ENCODE peak calls at places on chromosomes 3 and 15, in seven cellular contexts. One of them, this sample, is unnamed.

GRCh38 chr3:50156991-50157493 is 1.9 kb downstream of the SEMA3F start:
- DNase-seq in PC-3: no peak
- DNase-seq in CD4-positive, CD25-positive, alpha-beta regulatory T cell: no peak
- DNase-seq in psoas muscle: no peak
- DNase-seq in left ventricle myocardium inferior: no peak
- DNase-seq in IMR-90: peak; percentile 40
- DNase-seq in A549: peak; percentile 17
- DNase-seq in this sample: no peak

GRCh38 chr3:72887723-72888545 is at the start of gene GXYLT2:
- DNase-seq in PC-3: peak; percentile 58
- DNase-seq in CD4-positive, CD25-positive, alpha-beta regulatory T cell: peak; percentile 10
- DNase-seq in psoas muscle: peak; percentile 53
- DNase-seq in left ventricle myocardium inferior: peak; percentile 78
- DNase-seq in IMR-90: peak; percentile 71
- DNase-seq in A549: peak; percentile 58
- DNase-seq in this sample: peak; percentile 83

GRCh38 chr3:77513541-77513940 is 473.6 kb downstream of the ROBO2 start:
- DNase-seq in PC-3: no peak
- DNase-seq in CD4-positive, CD25-positive, alpha-beta regulatory T cell: no peak
- DNase-seq in psoas muscle: no peak
- DNase-seq in left ventricle myocardium inferior: no peak
- DNase-seq in IMR-90: no peak
- DNase-seq in A549: no peak
- DNase-seq in this sample: no peak

GRCh38 chr3:192130534-192131132 is 596.7 kb downstream of the FGF12 start:
- DNase-seq in PC-3: peak; percentile 66
- DNase-seq in CD4-positive, CD25-positive, alpha-beta regulatory T cell: no peak
- DNase-seq in psoas muscle: peak; percentile 16
- DNase-seq in left ventricle myocardium inferior: peak; percentile 21
- DNase-seq in IMR-90: peak; percentile 2
- DNase-seq in A549: peak; percentile 5
- DNase-seq in this sample: no peak

GRCh38 chr15:35448294-35448693 is 97.7 kb downstream of the DPH6 start:
- DNase-seq in PC-3: peak; percentile 68
- DNase-seq in CD4-positive, CD25-positive, alpha-beta regulatory T cell: no peak
- DNase-seq in psoas muscle: no peak
- DNase-seq in left ventricle myocardium inferior: no peak
- DNase-seq in IMR-90: peak; percentile 47
- DNase-seq in A549: no peak
- DNase-seq in this sample: no peak

GRCh38 chr3:195001261-195001660 is 269.7 kb downstream of the XXYLT1 start:
- DNase-seq in PC-3: no peak
- DNase-seq in CD4-positive, CD25-positive, alpha-beta regulatory T cell: no peak
- DNase-seq in psoas muscle: no peak
- DNase-seq in left ventricle myocardium inferior: no peak
- DNase-seq in IMR-90: no peak
- DNase-seq in A549: no peak
- DNase-seq in this sample: no peak

GRCh38 chr15:27353837-27354236 is 382.9 kb downstream of the GABRG3 start:
- DNase-seq in PC-3: peak; percentile 46
- DNase-seq in CD4-positive, CD25-positive, alpha-beta regulatory T cell: no peak
- DNase-seq in psoas muscle: no peak
- DNase-seq in left ventricle myocardium inferior: no peak
- DNase-seq in IMR-90: no peak
- DNase-seq in A549: no peak
- DNase-seq in this sample: no peak

GRCh38 chr15:57610130-57610529 is 18.4 kb downstream of the MYZAP start:
- DNase-seq in PC-3: peak; percentile 93
- DNase-seq in CD4-positive, CD25-positive, alpha-beta regulatory T cell: no peak
- DNase-seq in psoas muscle: peak; percentile 58
- DNase-seq in left ventricle myocardium inferior: peak; percentile 73
- DNase-seq in IMR-90: peak; percentile 50
- DNase-seq in A549: peak; percentile 70
- DNase-seq in this sample: no peak

GRCh38 chr3:123843668-123844067 is 40.5 kb downstream of the MYLK start:
- DNase-seq in PC-3: no peak
- DNase-seq in CD4-positive, CD25-positive, alpha-beta regulatory T cell: no peak
- DNase-seq in psoas muscle: no peak
- DNase-seq in left ventricle myocardium inferior: no peak
- DNase-seq in IMR-90: peak; percentile 72
- DNase-seq in A549: no peak
- DNase-seq in this sample: no peak

GRCh38 chr15:80605591-80606150 is 89.4 kb upstream of the ABHD17C start:
- DNase-seq in PC-3: no peak
- DNase-seq in CD4-positive, CD25-positive, alpha-beta regulatory T cell: no peak
- DNase-seq in psoas muscle: no peak
- DNase-seq in left ventricle myocardium inferior: no peak
- DNase-seq in IMR-90: no peak
- DNase-seq in A549: no peak
- DNase-seq in this sample: no peak

GRCh38 chr15:72342385-72342784 is 22.4 kb upstream of the CELF6 start:
- DNase-seq in PC-3: peak; percentile 70
- DNase-seq in CD4-positive, CD25-positive, alpha-beta regulatory T cell: peak; percentile 19
- DNase-seq in psoas muscle: no peak
- DNase-seq in left ventricle myocardium inferior: no peak
- DNase-seq in IMR-90: peak; percentile 27
- DNase-seq in A549: no peak
- DNase-seq in this sample: no peak

GRCh38 chr3:31079691-31080090 is 185.2 kb upstream of the GADL1 start:
- DNase-seq in PC-3: no peak
- DNase-seq in CD4-positive, CD25-positive, alpha-beta regulatory T cell: no peak
- DNase-seq in psoas muscle: no peak
- DNase-seq in left ventricle myocardium inferior: no peak
- DNase-seq in IMR-90: peak; percentile 43
- DNase-seq in A549: no peak
- DNase-seq in this sample: no peak

GRCh38 chr3:31903686-31904431 is 77.2 kb downstream of the OSBPL10 start:
- DNase-seq in PC-3: no peak
- DNase-seq in CD4-positive, CD25-positive, alpha-beta regulatory T cell: no peak
- DNase-seq in psoas muscle: no peak
- DNase-seq in left ventricle myocardium inferior: no peak
- DNase-seq in IMR-90: no peak
- DNase-seq in A549: no peak
- DNase-seq in this sample: no peak

GRCh38 chr15:36356978-36357582 is 222.3 kb upstream of the CDIN1 start:
- DNase-seq in PC-3: no peak
- DNase-seq in CD4-positive, CD25-positive, alpha-beta regulatory T cell: no peak
- DNase-seq in psoas muscle: no peak
- DNase-seq in left ventricle myocardium inferior: no peak
- DNase-seq in IMR-90: peak; percentile 82
- DNase-seq in A549: no peak
- DNase-seq in this sample: no peak

GRCh38 chr3:141152801-141153678 is 78.6 kb upstream of the PXYLP1 start:
- DNase-seq in PC-3: no peak
- DNase-seq in CD4-positive, CD25-positive, alpha-beta regulatory T cell: no peak
- DNase-seq in psoas muscle: no peak
- DNase-seq in left ventricle myocardium inferior: peak; percentile 61
- DNase-seq in IMR-90: no peak
- DNase-seq in A549: no peak
- DNase-seq in this sample: no peak

GRCh38 chr3:183249006-183249718 is 3.9 kb upstream of the B3GNT5 start:
- DNase-seq in PC-3: no peak
- DNase-seq in CD4-positive, CD25-positive, alpha-beta regulatory T cell: no peak
- DNase-seq in psoas muscle: no peak
- DNase-seq in left ventricle myocardium inferior: no peak
- DNase-seq in IMR-90: no peak
- DNase-seq in A549: no peak
- DNase-seq in this sample: no peak

GRCh38 chr15:101150723-101151040 is 101.2 kb downstream of the CHSY1 start:
- DNase-seq in PC-3: no peak
- DNase-seq in CD4-positive, CD25-positive, alpha-beta regulatory T cell: no peak
- DNase-seq in psoas muscle: no peak
- DNase-seq in left ventricle myocardium inferior: no peak
- DNase-seq in IMR-90: no peak
- DNase-seq in A549: no peak
- DNase-seq in this sample: no peak

GRCh38 chr15:101148166-101148880 is 103.5 kb downstream of the CHSY1 start:
- DNase-seq in PC-3: no peak
- DNase-seq in CD4-positive, CD25-positive, alpha-beta regulatory T cell: no peak
- DNase-seq in psoas muscle: no peak
- DNase-seq in left ventricle myocardium inferior: no peak
- DNase-seq in IMR-90: no peak
- DNase-seq in A549: no peak
- DNase-seq in this sample: no peak

GRCh38 chr15:101149864-101150722 is 101.8 kb downstream of the CHSY1 start:
- DNase-seq in PC-3: no peak
- DNase-seq in CD4-positive, CD25-positive, alpha-beta regulatory T cell: no peak
- DNase-seq in psoas muscle: no peak
- DNase-seq in left ventricle myocardium inferior: no peak
- DNase-seq in IMR-90: no peak
- DNase-seq in A549: no peak
- DNase-seq in this sample: no peak

GRCh38 chr15:101147181-101147580 is 104.7 kb downstream of the CHSY1 start:
- DNase-seq in PC-3: no peak
- DNase-seq in CD4-positive, CD25-positive, alpha-beta regulatory T cell: no peak
- DNase-seq in psoas muscle: no peak
- DNase-seq in left ventricle myocardium inferior: no peak
- DNase-seq in IMR-90: no peak
- DNase-seq in A549: no peak
- DNase-seq in this sample: peak; percentile 24

GRCh38 chr15:101148881-101149664 is 102.8 kb downstream of the CHSY1 start:
- DNase-seq in PC-3: no peak
- DNase-seq in CD4-positive, CD25-positive, alpha-beta regulatory T cell: no peak
- DNase-seq in psoas muscle: no peak
- DNase-seq in left ventricle myocardium inferior: no peak
- DNase-seq in IMR-90: no peak
- DNase-seq in A549: no peak
- DNase-seq in this sample: peak; percentile 37
- H3K27ac ChIP-seq in PC-3: no peak overlapping the region
- H3K27ac ChIP-seq in CD4-positive, CD25-positive, alpha-beta regulatory T cell: no peak overlapping the region
- H3K27ac ChIP-seq in psoas muscle: no peak overlapping the region
- H3K27ac ChIP-seq in left ventricle myocardium inferior: peak overlapping the region; percentile 15
- H3K27ac ChIP-seq in IMR-90: no peak overlapping the region
- H3K27ac ChIP-seq in A549: no peak overlapping the region
- H3K27ac ChIP-seq in this sample: no peak overlapping the region

DNA sequence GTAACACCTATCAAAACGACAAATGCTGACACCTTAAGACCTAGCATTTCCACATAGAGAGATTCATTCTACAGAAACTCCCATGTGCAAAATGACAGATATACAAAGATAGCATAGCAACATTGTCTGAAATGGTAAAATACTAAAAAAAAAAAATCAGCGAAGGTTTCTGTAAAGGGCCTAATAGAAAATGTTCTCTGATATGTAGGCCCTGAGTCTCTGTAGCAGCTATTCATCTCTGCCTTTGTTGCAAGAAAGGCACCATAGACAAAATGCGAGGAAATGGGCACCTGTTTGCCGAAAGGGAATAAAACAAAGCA is 631 bp upstream of the MFGE8 start:
- DNase-seq in PC-3: no peak
- DNase-seq in CD4-positive, CD25-positive, alpha-beta regulatory T cell: no peak
- DNase-seq in psoas muscle: no peak
- DNase-seq in left ventricle myocardium inferior: no peak
- DNase-seq in IMR-90: no peak
- DNase-seq in A549: peak; percentile 62
- DNase-seq in this sample: no peak
- H3K4me3 ChIP-seq in PC-3: peak overlapping the region; percentile 84
- H3K4me3 ChIP-seq in CD4-positive, CD25-positive, alpha-beta regulatory T cell: peak overlapping the region; percentile 93
- H3K4me3 ChIP-seq in psoas muscle: peak overlapping the region; percentile 92
- H3K4me3 ChIP-seq in left ventricle myocardium inferior: peak overlapping the region; percentile 78
- H3K4me3 ChIP-seq in IMR-90: peak overlapping the region; percentile 97
- H3K4me3 ChIP-seq in A549: peak overlapping the region; percentile 66
- H3K4me3 ChIP-seq in this sample: peak overlapping the region; percentile 72

GRCh38 chr3:127535901-127536817 is 54.4 kb downstream of the TPRA1 start:
- DNase-seq in PC-3: no peak
- DNase-seq in CD4-positive, CD25-positive, alpha-beta regulatory T cell: no peak
- DNase-seq in psoas muscle: no peak
- DNase-seq in left ventricle myocardium inferior: no peak
- DNase-seq in IMR-90: no peak
- DNase-seq in A549: no peak
- DNase-seq in this sample: peak; percentile 64

GRCh38 chr3:127535106-127535785 is 55.3 kb downstream of the TPRA1 start:
- DNase-seq in PC-3: no peak
- DNase-seq in CD4-positive, CD25-positive, alpha-beta regulatory T cell: no peak
- DNase-seq in psoas muscle: no peak
- DNase-seq in left ventricle myocardium inferior: no peak
- DNase-seq in IMR-90: no peak
- DNase-seq in A549: no peak
- DNase-seq in this sample: no peak

GRCh38 chr3:127538569-127538968 is 52.0 kb downstream of the TPRA1 start:
- DNase-seq in PC-3: no peak
- DNase-seq in CD4-positive, CD25-positive, alpha-beta regulatory T cell: no peak
- DNase-seq in psoas muscle: no peak
- DNase-seq in left ventricle myocardium inferior: no peak
- DNase-seq in IMR-90: no peak
- DNase-seq in A549: no peak
- DNase-seq in this sample: no peak

GRCh38 chr3:127539366-127540060 is 51.0 kb downstream of the TPRA1 start:
- DNase-seq in PC-3: no peak
- DNase-seq in CD4-positive, CD25-positive, alpha-beta regulatory T cell: no peak
- DNase-seq in psoas muscle: no peak
- DNase-seq in left ventricle myocardium inferior: no peak
- DNase-seq in IMR-90: no peak
- DNase-seq in A549: no peak
- DNase-seq in this sample: no peak

DNA sequence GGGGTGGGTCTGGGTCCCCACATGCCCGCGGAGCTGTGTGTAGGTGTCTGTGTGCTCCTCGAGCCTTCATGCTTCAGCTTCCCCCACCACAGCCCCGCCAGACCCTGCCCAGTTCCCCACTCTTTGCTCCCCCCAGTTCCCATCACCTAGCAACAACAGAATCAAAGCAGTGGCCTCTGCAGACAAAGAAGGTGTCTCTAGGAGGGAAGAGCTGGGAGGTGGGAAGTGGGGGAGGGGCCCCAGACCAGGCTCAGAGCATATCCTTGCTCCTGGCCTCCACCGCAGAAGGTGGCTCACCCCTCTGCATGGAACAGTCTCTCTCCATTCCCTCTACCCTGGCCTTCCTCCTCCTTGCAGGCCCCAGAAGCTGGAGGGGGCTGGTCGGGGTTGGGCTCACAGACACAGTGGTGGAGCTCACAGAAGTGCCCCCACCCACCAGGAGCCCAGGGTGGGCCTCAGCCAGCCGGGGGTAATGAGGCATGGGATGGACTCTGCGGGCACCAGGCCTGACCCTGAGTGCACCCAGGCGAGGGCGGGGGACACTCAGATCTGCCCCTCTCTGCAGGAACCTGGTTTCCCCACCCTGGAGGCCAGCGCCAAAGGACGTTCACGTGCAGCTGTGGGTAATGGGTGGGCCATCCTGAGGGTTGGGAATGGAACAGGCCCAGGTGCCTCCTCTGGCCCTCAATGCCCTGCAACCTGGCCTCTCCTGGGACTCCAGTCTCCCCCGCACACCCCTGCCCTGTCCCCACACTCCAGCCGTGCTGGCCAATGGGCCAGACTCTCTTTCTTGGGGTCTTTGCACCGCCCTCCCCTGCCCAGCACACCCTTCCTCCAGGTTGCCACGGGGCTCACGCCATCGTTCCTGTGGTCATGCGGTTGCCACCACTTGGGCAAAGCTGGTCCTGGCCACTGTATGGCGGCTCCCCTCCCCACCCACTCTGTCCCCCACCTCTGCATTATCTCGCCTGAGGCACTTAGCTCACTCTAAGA is 53.4 kb downstream of the TPRA1 start:
- DNase-seq in PC-3: no peak
- DNase-seq in CD4-positive, CD25-positive, alpha-beta regulatory T cell: no peak
- DNase-seq in psoas muscle: no peak
- DNase-seq in left ventricle myocardium inferior: no peak
- DNase-seq in IMR-90: no peak
- DNase-seq in A549: no peak
- DNase-seq in this sample: peak; percentile 72
- H3K27ac ChIP-seq in PC-3: no peak overlapping the region
- H3K27ac ChIP-seq in CD4-positive, CD25-positive, alpha-beta regulatory T cell: no peak overlapping the region
- H3K27ac ChIP-seq in psoas muscle: no peak overlapping the region
- H3K27ac ChIP-seq in left ventricle myocardium inferior: no peak overlapping the region
- H3K27ac ChIP-seq in IMR-90: no peak overlapping the region
- H3K27ac ChIP-seq in A549: no peak overlapping the region
- H3K27ac ChIP-seq in this sample: no peak overlapping the region

GRCh38 chr15:69289312-69290146 is 9.2 kb upstream of the PAQR5 start:
- DNase-seq in PC-3: no peak
- DNase-seq in CD4-positive, CD25-positive, alpha-beta regulatory T cell: no peak
- DNase-seq in psoas muscle: no peak
- DNase-seq in left ventricle myocardium inferior: no peak
- DNase-seq in IMR-90: peak; percentile 23
- DNase-seq in A549: no peak
- DNase-seq in this sample: no peak
- H3K4me3 ChIP-seq in PC-3: no peak overlapping the region
- H3K4me3 ChIP-seq in CD4-positive, CD25-positive, alpha-beta regulatory T cell: no peak overlapping the region
- H3K4me3 ChIP-seq in psoas muscle: no peak overlapping the region
- H3K4me3 ChIP-seq in left ventricle myocardium inferior: no peak overlapping the region
- H3K4me3 ChIP-seq in IMR-90: no peak overlapping the region
- H3K4me3 ChIP-seq in A549: no peak overlapping the region
- H3K4me3 ChIP-seq in this sample: no peak overlapping the region

This sample was measured in left lung.